ENCODE peak calls at places on chromosomes 6 and 20, in five cellular contexts. One of them, this sample, is unnamed.

GRCh38 chr6:149864578-149865535 is 698 bp upstream of the LRP11 start:
- ATAC-seq in HCT116: peak; percentile 23
- ATAC-seq in K562: peak; percentile 45
- ATAC-seq in HepG2: peak; percentile 19
- ATAC-seq in upper lobe of left lung: peak; percentile 59
- ATAC-seq in this sample: peak; percentile 44

GRCh38 chr6:101770116-101770515 is 376.6 kb downstream of the GRIK2 start:
- ATAC-seq in HCT116: no peak
- ATAC-seq in K562: no peak
- ATAC-seq in HepG2: no peak
- ATAC-seq in upper lobe of left lung: no peak
- ATAC-seq in this sample: no peak

GRCh38 chr20:48596499-48596898 is 231.3 kb downstream of the PREX1 start:
- ATAC-seq in HCT116: no peak
- ATAC-seq in K562: no peak
- ATAC-seq in HepG2: no peak
- ATAC-seq in upper lobe of left lung: no peak
- ATAC-seq in this sample: no peak

GRCh38 chr6:37352384-37352783 is 1.4 kb upstream of the RNF8 start:
- ATAC-seq in HCT116: no peak
- ATAC-seq in K562: no peak
- ATAC-seq in HepG2: no peak
- ATAC-seq in upper lobe of left lung: no peak
- ATAC-seq in this sample: no peak

GRCh38 chr6:133610974-133611373 is 277.9 kb upstream of the TCF21 start:
- ATAC-seq in HCT116: no peak
- ATAC-seq in K562: no peak
- ATAC-seq in HepG2: no peak
- ATAC-seq in upper lobe of left lung: peak; percentile 73
- ATAC-seq in this sample: peak; percentile 55

GRCh38 chr6:38974389-38975133 is 74.0 kb upstream of the GLP1R start:
- ATAC-seq in HCT116: no peak
- ATAC-seq in K562: no peak
- ATAC-seq in HepG2: no peak
- ATAC-seq in upper lobe of left lung: no peak
- ATAC-seq in this sample: no peak

GRCh38 chr6:37802810-37803209 is 16.7 kb upstream of the ZFAND3 start:
- ATAC-seq in HCT116: no peak
- ATAC-seq in K562: no peak
- ATAC-seq in HepG2: no peak
- ATAC-seq in upper lobe of left lung: peak; percentile 39
- ATAC-seq in this sample: peak; percentile 41

GRCh38 chr6:96345501-96345900 is 176.1 kb upstream of the UFL1 start:
- ATAC-seq in HCT116: no peak
- ATAC-seq in K562: no peak
- ATAC-seq in HepG2: no peak
- ATAC-seq in upper lobe of left lung: no peak
- ATAC-seq in this sample: no peak

GRCh38 chr6:26311012-26311384 is 54.0 kb upstream of the BTN3A2 start:
- ATAC-seq in HCT116: peak; percentile 31
- ATAC-seq in K562: peak; percentile 36
- ATAC-seq in HepG2: no peak
- ATAC-seq in upper lobe of left lung: peak; percentile 37
- ATAC-seq in this sample: no peak

GRCh38 chr6:33716890-33717632 is 5.6 kb upstream of the UQCC2 start:
- ATAC-seq in HCT116: no peak
- ATAC-seq in K562: peak; percentile 44
- ATAC-seq in HepG2: peak; percentile 59
- ATAC-seq in upper lobe of left lung: no peak
- ATAC-seq in this sample: no peak

GRCh38 chr6:28217890-28218289 is 7.2 kb upstream of the ZSCAN9 start:
- ATAC-seq in HCT116: no peak
- ATAC-seq in K562: no peak
- ATAC-seq in HepG2: no peak
- ATAC-seq in upper lobe of left lung: no peak
- ATAC-seq in this sample: no peak

DNA sequence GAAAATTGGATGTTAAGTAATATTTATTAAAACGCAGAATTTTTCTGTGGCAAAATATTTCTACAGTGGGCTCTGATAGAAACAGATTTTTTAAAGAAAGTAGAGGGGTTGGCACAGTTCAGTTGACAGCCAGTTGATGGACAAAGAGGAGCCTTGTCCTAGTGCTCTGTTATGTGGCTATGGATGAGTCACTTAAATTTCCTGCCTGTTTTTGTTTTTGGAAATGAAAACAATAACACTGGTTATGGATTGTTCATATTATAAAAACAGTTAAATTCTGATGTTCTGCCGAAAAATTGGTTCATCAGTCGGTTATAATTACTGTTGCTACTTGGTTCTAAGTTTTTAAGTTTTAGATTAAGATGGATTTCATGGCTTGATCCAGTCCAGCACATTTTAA is 42.8 kb downstream of the MYO6 start:
- ATAC-seq in HCT116: peak; percentile 93
- ATAC-seq in K562: no peak
- ATAC-seq in HepG2: no peak
- ATAC-seq in upper lobe of left lung: no peak
- ATAC-seq in this sample: no peak
- H3K4me3 ChIP-seq in HCT116: no peak overlapping the region
- H3K4me3 ChIP-seq in K562: no peak overlapping the region
- H3K4me3 ChIP-seq in HepG2: no peak overlapping the region
- H3K4me3 ChIP-seq in upper lobe of left lung: no peak overlapping the region
- H3K4me3 ChIP-seq in this sample: no peak overlapping the region

GRCh38 chr20:32470940-32471339 is 112.8 kb downstream of the ASXL1 start:
- ATAC-seq in HCT116: no peak
- ATAC-seq in K562: no peak
- ATAC-seq in HepG2: no peak
- ATAC-seq in upper lobe of left lung: no peak
- ATAC-seq in this sample: no peak

GRCh38 chr20:32472581-32473207 is 112.4 kb downstream of the NOL4L start:
- ATAC-seq in HCT116: no peak
- ATAC-seq in K562: no peak
- ATAC-seq in HepG2: no peak
- ATAC-seq in upper lobe of left lung: no peak
- ATAC-seq in this sample: no peak

GRCh38 chr20:32468313-32468640 is 110.1 kb downstream of the ASXL1 start:
- ATAC-seq in HCT116: no peak
- ATAC-seq in K562: no peak
- ATAC-seq in HepG2: no peak
- ATAC-seq in upper lobe of left lung: no peak
- ATAC-seq in this sample: no peak

GRCh38 chr20:32468860-32469259 is 110.7 kb downstream of the ASXL1 start:
- ATAC-seq in HCT116: no peak
- ATAC-seq in K562: no peak
- ATAC-seq in HepG2: no peak
- ATAC-seq in upper lobe of left lung: no peak
- ATAC-seq in this sample: no peak

GRCh38 chr20:32470025-32470861 is 112.1 kb downstream of the ASXL1 start:
- ATAC-seq in HCT116: peak; percentile 91
- ATAC-seq in K562: peak; percentile 38
- ATAC-seq in HepG2: peak; percentile 14
- ATAC-seq in upper lobe of left lung: no peak
- ATAC-seq in this sample: peak; percentile 52
- TF ChIP-seq POLR2AphosphoS5 in HCT116: no peak
- TF ChIP-seq POLR2AphosphoS5 in K562: no peak
- TF ChIP-seq POLR2AphosphoS5 in HepG2: peak; percentile 8
- TF ChIP-seq POLR2AphosphoS5 in upper lobe of left lung: peak; percentile 91
- TF ChIP-seq POLR2AphosphoS5 in this sample: peak; percentile 54

GRCh38 chr6:108558372-108559096 is 2.2 kb upstream of the FOXO3 start:
- ATAC-seq in HCT116: peak; percentile 66
- ATAC-seq in K562: peak; percentile 74
- ATAC-seq in HepG2: peak; percentile 51
- ATAC-seq in upper lobe of left lung: peak; percentile 80
- ATAC-seq in this sample: peak; percentile 76
- TF ChIP-seq POLR2A in HCT116: no peak
- TF ChIP-seq POLR2A in K562: no peak
- TF ChIP-seq POLR2A in HepG2: no peak
- TF ChIP-seq POLR2A in upper lobe of left lung: no peak
- TF ChIP-seq POLR2A in this sample: peak; percentile 24

DNA sequence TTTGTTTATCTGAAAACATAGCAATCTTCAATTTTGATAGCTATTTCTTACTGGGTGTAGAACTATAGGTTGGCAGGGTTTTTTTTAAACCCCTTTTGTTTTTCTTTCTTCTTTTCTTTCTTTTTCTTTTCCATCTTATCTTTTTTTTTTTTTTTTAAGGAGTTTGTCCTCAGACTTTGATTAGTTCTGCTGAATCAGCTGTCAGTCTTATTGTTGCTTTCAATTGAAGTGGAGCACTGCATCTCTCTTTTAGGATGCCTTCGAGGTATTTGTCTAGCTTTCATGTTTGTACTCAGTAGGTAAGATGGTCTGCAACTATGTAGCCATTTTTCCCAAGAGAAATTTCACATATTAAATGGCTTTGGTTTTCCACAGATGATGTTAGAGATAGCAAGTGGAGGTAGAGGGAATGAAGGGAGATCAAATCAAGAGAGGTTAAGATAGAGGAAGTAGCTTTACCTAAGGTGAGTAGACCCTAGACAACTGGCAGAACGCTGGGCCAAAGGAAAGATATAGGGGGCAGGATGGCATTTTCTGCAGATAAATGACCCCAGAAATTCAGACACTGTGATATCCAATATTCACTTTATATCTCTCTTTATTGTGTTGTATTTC is 137.1 kb downstream of the BCAS1 start:
- ATAC-seq in HCT116: no peak
- ATAC-seq in K562: no peak
- ATAC-seq in HepG2: no peak
- ATAC-seq in upper lobe of left lung: no peak
- ATAC-seq in this sample: no peak
- H3K4me3 ChIP-seq in HCT116: no peak overlapping the region
- H3K4me3 ChIP-seq in K562: no peak overlapping the region
- H3K4me3 ChIP-seq in HepG2: no peak overlapping the region
- H3K4me3 ChIP-seq in upper lobe of left lung: no peak overlapping the region
- H3K4me3 ChIP-seq in this sample: no peak overlapping the region

DNA sequence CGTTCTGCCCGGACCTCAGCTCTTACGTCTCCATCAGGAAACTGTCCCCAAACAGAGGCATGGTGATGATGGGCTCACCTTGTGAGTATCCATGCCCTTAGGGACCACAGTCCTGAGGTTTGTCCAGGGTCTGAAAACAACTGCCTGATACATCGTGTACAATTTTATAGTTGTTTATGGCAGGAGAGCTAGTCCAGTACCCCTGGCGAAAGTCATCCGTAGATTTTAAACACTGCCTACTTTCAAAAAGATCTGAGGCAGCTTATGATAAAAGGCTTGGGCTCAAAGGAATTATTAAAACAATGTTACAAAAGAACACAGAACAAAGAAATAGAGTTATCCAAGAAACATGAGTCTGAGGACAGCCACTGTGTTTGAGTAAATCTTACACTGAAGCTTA is 14.0 kb downstream of the NTSR1 start:
- ATAC-seq in HCT116: no peak
- ATAC-seq in K562: no peak
- ATAC-seq in HepG2: no peak
- ATAC-seq in upper lobe of left lung: no peak
- ATAC-seq in this sample: no peak
- TF ChIP-seq POLR2AphosphoS5 in HCT116: no peak
- TF ChIP-seq POLR2AphosphoS5 in K562: no peak
- TF ChIP-seq POLR2AphosphoS5 in HepG2: no peak
- TF ChIP-seq POLR2AphosphoS5 in upper lobe of left lung: no peak
- TF ChIP-seq POLR2AphosphoS5 in this sample: no peak

GRCh38 chr6:157906537-157907061 is 75.1 kb upstream of the SYNJ2 start:
- ATAC-seq in HCT116: no peak
- ATAC-seq in K562: peak; percentile 79
- ATAC-seq in HepG2: no peak
- ATAC-seq in upper lobe of left lung: no peak
- ATAC-seq in this sample: no peak
- TF ChIP-seq POLR2A in HCT116: no peak
- TF ChIP-seq POLR2A in K562: no peak
- TF ChIP-seq POLR2A in HepG2: no peak
- TF ChIP-seq POLR2A in upper lobe of left lung: no peak
- TF ChIP-seq POLR2A in this sample: no peak

GRCh38 chr20:19886666-19887288 is 128.7 kb downstream of the RIN2 start:
- ATAC-seq in HCT116: peak; percentile 47
- ATAC-seq in K562: no peak
- ATAC-seq in HepG2: peak; percentile 20
- ATAC-seq in upper lobe of left lung: no peak
- ATAC-seq in this sample: no peak
- H3K4me3 ChIP-seq in HCT116: no peak overlapping the region
- H3K4me3 ChIP-seq in K562: no peak overlapping the region
- H3K4me3 ChIP-seq in HepG2: peak overlapping the region; percentile 72
- H3K4me3 ChIP-seq in upper lobe of left lung: no peak overlapping the region
- H3K4me3 ChIP-seq in this sample: peak overlapping the region; percentile 44

DNA sequence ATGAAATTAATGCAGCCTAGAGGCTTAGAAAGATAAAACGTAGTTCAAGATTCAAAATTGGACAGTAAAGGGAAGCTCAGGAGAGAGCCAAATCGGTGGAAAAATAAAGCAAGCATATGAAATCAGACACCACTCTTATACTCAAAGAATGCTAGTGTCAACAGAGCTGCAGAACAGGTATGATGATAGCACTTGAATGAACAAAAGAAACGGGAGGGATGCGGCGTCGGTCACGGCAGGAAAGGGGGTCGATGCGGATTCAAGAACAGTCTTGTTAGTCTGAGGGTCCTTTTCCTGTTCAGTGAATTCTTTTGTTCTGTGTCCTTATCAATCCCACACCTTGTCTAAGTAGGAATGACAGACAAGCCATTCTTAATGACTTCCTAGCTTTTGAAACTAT is 114.4 kb downstream of the FOXC1 start:
- ATAC-seq in HCT116: peak; percentile 7
- ATAC-seq in K562: no peak
- ATAC-seq in HepG2: no peak
- ATAC-seq in upper lobe of left lung: no peak
- ATAC-seq in this sample: no peak
- TF ChIP-seq POLR2AphosphoS5 in HCT116: no peak
- TF ChIP-seq POLR2AphosphoS5 in K562: no peak
- TF ChIP-seq POLR2AphosphoS5 in HepG2: no peak
- TF ChIP-seq POLR2AphosphoS5 in upper lobe of left lung: no peak
- TF ChIP-seq POLR2AphosphoS5 in this sample: no peak

GRCh38 chr6:31265926-31266325 is 6.0 kb downstream of the HLA-C start:
- ATAC-seq in HCT116: no peak
- ATAC-seq in K562: no peak
- ATAC-seq in HepG2: peak; percentile 27
- ATAC-seq in upper lobe of left lung: no peak
- ATAC-seq in this sample: no peak
- TF ChIP-seq POLR2A in HCT116: no peak
- TF ChIP-seq POLR2A in K562: no peak
- TF ChIP-seq POLR2A in HepG2: no peak
- TF ChIP-seq POLR2A in upper lobe of left lung: no peak
- TF ChIP-seq POLR2A in this sample: no peak

GRCh38 chr6:140011537-140011936 is 637.1 kb upstream of the CITED2 start:
- ATAC-seq in HCT116: no peak
- ATAC-seq in K562: no peak
- ATAC-seq in HepG2: peak; percentile 93
- ATAC-seq in upper lobe of left lung: no peak
- ATAC-seq in this sample: no peak
- H3K4me3 ChIP-seq in HCT116: no peak overlapping the region
- H3K4me3 ChIP-seq in K562: no peak overlapping the region
- H3K4me3 ChIP-seq in HepG2: no peak overlapping the region
- H3K4me3 ChIP-seq in upper lobe of left lung: no peak overlapping the region
- H3K4me3 ChIP-seq in this sample: no peak overlapping the region

This sample was measured in gastroesophageal sphincter.